ENCODE peak calls at places on chromosomes 13 and 19, in four cellular contexts. One of them, this sample, is unnamed.

GRCh38 chr19:3782903-3783302 is 3.3 kb downstream of the MATK start:
- DNase-seq in fibroblast of mammary gland: no peak
- DNase-seq in astrocyte of the spinal cord: no peak
- DNase-seq in GM10248: no peak
- DNase-seq in this sample: no peak

GRCh38 chr13:38213307-38213706 is 136.3 kb upstream of the UFM1 start:
- DNase-seq in fibroblast of mammary gland: peak
- DNase-seq in astrocyte of the spinal cord: peak
- DNase-seq in GM10248: no peak
- DNase-seq in this sample: no peak

GRCh38 chr19:21569497-21569870 is 64.1 kb downstream of the ZNF429 start:
- DNase-seq in fibroblast of mammary gland: peak
- DNase-seq in astrocyte of the spinal cord: no peak
- DNase-seq in GM10248: no peak
- DNase-seq in this sample: no peak

GRCh38 chr13:50389726-50390125 is 374.5 kb downstream of the KCNRG start:
- DNase-seq in fibroblast of mammary gland: no peak
- DNase-seq in astrocyte of the spinal cord: no peak
- DNase-seq in GM10248: no peak
- DNase-seq in this sample: no peak

GRCh38 chr13:99043700-99044300 is 65.9 kb upstream of the DOCK9 start:
- DNase-seq in fibroblast of mammary gland: no peak
- DNase-seq in astrocyte of the spinal cord: no peak
- DNase-seq in GM10248: no peak
- DNase-seq in this sample: no peak

GRCh38 chr13:48412100-48412556 is 785 bp downstream of the LPAR6 start:
- DNase-seq in fibroblast of mammary gland: peak
- DNase-seq in astrocyte of the spinal cord: peak
- DNase-seq in GM10248: no peak
- DNase-seq in this sample: no peak

GRCh38 chr13:89923052-89923451 is 1424.4 kb upstream of the MIR17HG start:
- DNase-seq in fibroblast of mammary gland: no peak
- DNase-seq in astrocyte of the spinal cord: no peak
- DNase-seq in GM10248: no peak
- DNase-seq in this sample: no peak

GRCh38 chr19:33998739-33999345 is 173.5 kb upstream of the LSM14A start:
- DNase-seq in fibroblast of mammary gland: peak
- DNase-seq in astrocyte of the spinal cord: peak
- DNase-seq in GM10248: no peak
- DNase-seq in this sample: no peak

GRCh38 chr13:72792640-72793039 is 10.7 kb downstream of the PIBF1 start:
- DNase-seq in fibroblast of mammary gland: no peak
- DNase-seq in astrocyte of the spinal cord: no peak
- DNase-seq in GM10248: no peak
- DNase-seq in this sample: no peak

GRCh38 chr13:99655351-99656091 is 154.2 kb downstream of the TM9SF2 start:
- DNase-seq in fibroblast of mammary gland: peak
- DNase-seq in astrocyte of the spinal cord: peak
- DNase-seq in GM10248: no peak
- DNase-seq in this sample: no peak

GRCh38 chr13:74061939-74062595 is 72.1 kb downstream of the KLF12 start:
- DNase-seq in fibroblast of mammary gland: peak
- DNase-seq in astrocyte of the spinal cord: peak
- DNase-seq in GM10248: peak
- DNase-seq in this sample: no peak

GRCh38 chr19:56076413-56076998 is 44.6 kb downstream of the ZNF787 start:
- DNase-seq in fibroblast of mammary gland: peak
- DNase-seq in astrocyte of the spinal cord: peak
- DNase-seq in GM10248: peak
- DNase-seq in this sample: peak

GRCh38 chr19:472005-472858 is 11.4 kb upstream of the SHC2 start:
- DNase-seq in fibroblast of mammary gland: no peak
- DNase-seq in astrocyte of the spinal cord: no peak
- DNase-seq in GM10248: no peak
- DNase-seq in this sample: no peak

GRCh38 chr19:5621945-5622464 is 571 bp downstream of the SAFB2 start:
- DNase-seq in fibroblast of mammary gland: no peak
- DNase-seq in astrocyte of the spinal cord: no peak
- DNase-seq in GM10248: peak
- DNase-seq in this sample: no peak

GRCh38 chr19:32875428-32875827 is 5.9 kb upstream of the SLC7A9 start:
- DNase-seq in fibroblast of mammary gland: no peak
- DNase-seq in astrocyte of the spinal cord: no peak
- DNase-seq in GM10248: no peak
- DNase-seq in this sample: no peak

GRCh38 chr19:31253816-31254551 is 95.3 kb downstream of the TSHZ3 start:
- DNase-seq in fibroblast of mammary gland: no peak
- DNase-seq in astrocyte of the spinal cord: peak
- DNase-seq in GM10248: no peak
- DNase-seq in this sample: no peak

GRCh38 chr19:34259367-34259865 is 5.1 kb downstream of the GARRE1 start:
- DNase-seq in fibroblast of mammary gland: peak
- DNase-seq in astrocyte of the spinal cord: peak
- DNase-seq in GM10248: no peak
- DNase-seq in this sample: no peak

DNA sequence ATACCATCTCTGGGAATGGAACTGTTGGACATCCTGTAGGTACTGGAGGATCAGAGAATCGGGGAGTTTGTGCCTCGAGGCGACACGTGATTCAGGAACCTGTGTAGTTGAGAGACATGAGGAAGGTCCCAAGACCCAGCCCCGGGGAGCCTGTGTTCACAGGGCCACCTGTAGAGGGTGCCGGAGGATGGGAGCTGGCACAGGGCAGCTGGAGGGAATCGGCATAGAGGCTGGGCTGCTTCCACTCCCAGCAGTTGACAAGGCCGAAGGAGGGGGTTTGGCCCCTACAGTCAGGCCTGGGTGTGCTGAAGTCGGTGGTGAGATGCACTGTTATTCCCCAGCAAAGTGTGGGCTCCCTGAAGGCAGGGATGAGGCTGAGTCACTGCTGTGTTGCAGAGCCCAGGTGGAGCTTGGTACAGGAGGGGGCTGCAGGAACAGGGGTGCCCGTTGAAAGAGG is 2.5 kb upstream of the ISYNA1 start:
- DNase-seq in fibroblast of mammary gland: no peak
- DNase-seq in astrocyte of the spinal cord: no peak
- DNase-seq in GM10248: peak
- DNase-seq in this sample: no peak
- TF ChIP-seq CTCF in fibroblast of mammary gland: peak
- TF ChIP-seq CTCF in astrocyte of the spinal cord: peak
- TF ChIP-seq CTCF in GM10248: peak
- TF ChIP-seq CTCF in this sample: peak

DNA sequence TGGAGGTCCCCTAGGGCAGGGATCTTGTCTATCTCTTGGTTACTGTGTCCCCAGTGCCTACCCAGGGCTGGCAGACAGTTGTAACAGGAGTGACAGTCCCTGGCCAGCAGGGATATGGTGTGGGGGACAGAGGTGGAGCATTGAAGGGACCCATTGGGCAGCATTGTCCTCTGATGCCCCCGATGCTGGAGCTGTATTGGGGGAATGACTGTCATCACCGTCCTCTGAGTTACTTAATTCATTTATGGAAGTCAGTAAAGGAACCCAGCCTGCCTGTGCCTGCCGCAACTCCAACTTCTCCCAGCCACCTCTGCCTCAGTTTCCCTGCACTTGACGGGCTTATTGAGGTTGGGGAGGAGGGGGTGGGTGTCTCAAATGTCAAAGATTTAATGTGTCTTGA is 1.1 kb upstream of the KLF2 start:
- DNase-seq in fibroblast of mammary gland: no peak
- DNase-seq in astrocyte of the spinal cord: no peak
- DNase-seq in GM10248: no peak
- DNase-seq in this sample: no peak
- TF ChIP-seq CTCF in fibroblast of mammary gland: no peak
- TF ChIP-seq CTCF in astrocyte of the spinal cord: no peak
- TF ChIP-seq CTCF in GM10248: no peak
- TF ChIP-seq CTCF in this sample: no peak

GRCh38 chr19:2333807-2334211 is 5.3 kb downstream of the SPPL2B start:
- DNase-seq in fibroblast of mammary gland: no peak
- DNase-seq in astrocyte of the spinal cord: no peak
- DNase-seq in GM10248: no peak
- DNase-seq in this sample: no peak
- TF ChIP-seq CTCF in fibroblast of mammary gland: no peak
- TF ChIP-seq CTCF in astrocyte of the spinal cord: no peak
- TF ChIP-seq CTCF in GM10248: no peak
- TF ChIP-seq CTCF in this sample: peak

GRCh38 chr13:33025220-33025744 is 9.1 kb downstream of the KL start:
- DNase-seq in fibroblast of mammary gland: no peak
- DNase-seq in astrocyte of the spinal cord: no peak
- DNase-seq in GM10248: no peak
- DNase-seq in this sample: no peak

GRCh38 chr13:33022986-33023385 is 6.8 kb downstream of the KL start:
- DNase-seq in fibroblast of mammary gland: no peak
- DNase-seq in astrocyte of the spinal cord: no peak
- DNase-seq in GM10248: no peak
- DNase-seq in this sample: no peak

GRCh38 chr13:33032037-33032625 is 15.9 kb downstream of the KL start:
- DNase-seq in fibroblast of mammary gland: peak
- DNase-seq in astrocyte of the spinal cord: no peak
- DNase-seq in GM10248: no peak
- DNase-seq in this sample: no peak

GRCh38 chr13:33031277-33031676 is 15.1 kb downstream of the KL start:
- DNase-seq in fibroblast of mammary gland: no peak
- DNase-seq in astrocyte of the spinal cord: no peak
- DNase-seq in GM10248: no peak
- DNase-seq in this sample: no peak

GRCh38 chr13:33026489-33027152 is 10.4 kb downstream of the KL start:
- DNase-seq in fibroblast of mammary gland: no peak
- DNase-seq in astrocyte of the spinal cord: no peak
- DNase-seq in GM10248: no peak
- DNase-seq in this sample: no peak
- TF ChIP-seq CTCF in fibroblast of mammary gland: no peak
- TF ChIP-seq CTCF in astrocyte of the spinal cord: no peak
- TF ChIP-seq CTCF in GM10248: no peak
- TF ChIP-seq CTCF in this sample: no peak

DNA sequence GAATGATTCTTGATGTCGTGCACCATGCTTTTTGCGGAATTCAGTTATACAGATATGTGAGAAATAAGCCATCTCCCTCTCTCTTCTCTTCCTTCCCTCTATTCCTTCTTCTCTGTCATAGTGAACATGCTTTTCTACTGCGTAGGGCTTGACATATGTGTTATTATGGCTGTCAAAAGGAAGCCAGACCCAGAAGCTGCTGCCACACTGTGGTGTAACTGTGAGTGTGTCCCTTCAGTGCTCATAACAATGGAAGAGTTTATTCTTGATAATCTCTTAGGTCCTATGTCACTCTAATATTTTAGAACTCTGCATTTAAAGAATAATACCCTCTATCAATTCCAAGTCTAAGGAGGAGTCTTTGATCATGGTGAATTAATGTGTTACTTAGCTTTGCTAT is 208.9 kb upstream of the TMTC4 start:
- DNase-seq in fibroblast of mammary gland: no peak
- DNase-seq in astrocyte of the spinal cord: no peak
- DNase-seq in GM10248: no peak
- DNase-seq in this sample: no peak
- TF ChIP-seq CTCF in fibroblast of mammary gland: no peak
- TF ChIP-seq CTCF in astrocyte of the spinal cord: no peak
- TF ChIP-seq CTCF in GM10248: no peak
- TF ChIP-seq CTCF in this sample: no peak

GRCh38 chr13:60331249-60332012 is 65.6 kb upstream of the TDRD3 start:
- DNase-seq in fibroblast of mammary gland: no peak
- DNase-seq in astrocyte of the spinal cord: no peak
- DNase-seq in GM10248: no peak
- DNase-seq in this sample: no peak

GRCh38 chr13:60327551-60327950 is 69.5 kb upstream of the TDRD3 start:
- DNase-seq in fibroblast of mammary gland: no peak
- DNase-seq in astrocyte of the spinal cord: no peak
- DNase-seq in GM10248: no peak
- DNase-seq in this sample: no peak

GRCh38 chr13:60326273-60326672 is 70.7 kb upstream of the TDRD3 start:
- DNase-seq in fibroblast of mammary gland: no peak
- DNase-seq in astrocyte of the spinal cord: no peak
- DNase-seq in GM10248: no peak
- DNase-seq in this sample: no peak

GRCh38 chr13:60328073-60328472 is 68.9 kb upstream of the TDRD3 start:
- DNase-seq in fibroblast of mammary gland: no peak
- DNase-seq in astrocyte of the spinal cord: no peak
- DNase-seq in GM10248: no peak
- DNase-seq in this sample: no peak

DNA sequence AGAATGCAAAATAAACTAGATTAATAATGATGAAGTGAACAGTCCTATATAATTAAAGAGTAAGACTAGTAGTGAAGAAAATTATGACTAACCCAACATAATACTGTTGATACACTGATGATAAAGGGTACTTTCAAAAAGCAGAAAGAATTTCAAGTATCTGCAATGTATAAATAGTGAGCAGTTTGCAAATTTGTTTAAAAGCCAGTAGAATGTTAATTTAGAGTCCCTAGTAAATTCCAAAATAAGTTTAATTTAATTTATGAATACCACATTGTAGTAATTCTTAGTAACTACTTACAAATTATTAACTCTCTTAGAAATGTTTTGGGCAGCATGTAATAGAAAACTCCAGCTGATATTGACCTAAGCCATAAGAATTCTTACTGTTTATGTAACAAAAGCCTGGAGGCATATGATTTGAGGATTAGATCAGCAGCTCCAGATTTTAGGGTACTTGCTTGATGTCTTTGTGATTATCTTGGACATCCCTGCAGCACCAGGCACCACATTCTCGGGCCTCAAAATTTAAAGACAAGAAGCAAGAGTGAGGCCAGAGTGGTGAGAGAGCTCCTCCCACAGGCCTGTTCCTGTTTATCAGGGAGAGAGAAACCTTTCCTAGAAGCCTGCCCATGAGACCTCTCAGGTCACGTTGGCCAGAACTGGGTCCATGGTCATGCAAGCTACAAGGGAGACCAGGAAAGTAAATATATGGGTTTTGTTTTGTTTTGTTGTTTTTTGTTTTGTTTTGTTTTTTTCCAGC is 67.6 kb upstream of the TDRD3 start:
- DNase-seq in fibroblast of mammary gland: peak
- DNase-seq in astrocyte of the spinal cord: peak
- DNase-seq in GM10248: peak
- DNase-seq in this sample: no peak
- TF ChIP-seq CTCF in fibroblast of mammary gland: peak
- TF ChIP-seq CTCF in astrocyte of the spinal cord: peak
- TF ChIP-seq CTCF in GM10248: peak
- TF ChIP-seq CTCF in this sample: peak

DNA sequence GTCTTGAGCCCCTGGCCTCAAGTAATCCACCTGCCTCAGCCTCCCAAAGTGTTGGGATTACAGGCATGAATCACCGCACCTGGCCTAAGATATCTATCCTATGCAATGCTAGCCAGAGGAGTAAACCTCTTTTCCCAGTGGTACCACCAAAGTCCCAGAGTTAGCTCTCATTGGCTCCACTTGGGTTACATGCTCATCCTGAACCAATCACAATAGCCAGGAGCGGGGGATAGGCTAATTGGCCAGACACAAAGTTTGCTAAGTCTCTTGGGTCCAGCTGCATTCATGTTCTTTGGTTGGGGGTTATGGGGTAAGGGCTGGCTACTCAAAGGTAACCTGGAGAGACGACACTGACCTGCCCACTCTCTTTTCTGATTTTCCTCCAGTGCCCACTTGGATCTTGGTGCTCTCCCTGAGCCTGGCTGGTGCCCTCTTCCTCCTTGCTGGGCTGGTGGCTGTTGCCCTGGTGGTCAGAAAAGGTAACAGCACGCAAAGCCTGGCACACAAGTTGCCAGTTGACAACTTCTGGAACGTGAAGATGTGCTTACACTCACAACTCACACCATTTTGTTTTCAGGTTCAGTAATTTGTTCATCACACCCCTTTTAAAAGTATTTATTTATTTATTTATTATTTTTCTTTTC is 7.8 kb downstream of the C19orf38 start:
- DNase-seq in fibroblast of mammary gland: no peak
- DNase-seq in astrocyte of the spinal cord: no peak
- DNase-seq in GM10248: no peak
- DNase-seq in this sample: no peak
- TF ChIP-seq CTCF in fibroblast of mammary gland: peak
- TF ChIP-seq CTCF in astrocyte of the spinal cord: peak
- TF ChIP-seq CTCF in GM10248: peak
- TF ChIP-seq CTCF in this sample: peak